ENCODE peak calls at places on chromosomes 5 and 9, in five cellular contexts. H, P, N, X and Q are unnamed samples.

GRCh38 chr5:141940695-141941271 is 17.1 kb downstream of the DELE1 start:
- DNase-seq in N (peak), P (no peak), X (no peak), H (no peak), Q (peak)

GRCh38 chr9:70285246-70285645 is 26.5 kb downstream of the SMC5 start:
- DNase-seq in H (no peak), N (no peak), X (peak), P (no peak), Q (peak)

GRCh38 chr9:8095531-8096223 is 296.1 kb upstream of the DMAC1 start:
- DNase-seq in X (no peak), P (no peak), H (no peak), N (no peak), Q (no peak)

GRCh38 chr9:119667163-119667562 is 297.9 kb upstream of the BRINP1 start:
- DNase-seq in P (no peak), H (no peak), X (no peak), N (no peak), Q (no peak)

GRCh38 chr9:85292261-85292660 is 449.5 kb downstream of the AGTPBP1 start:
- DNase-seq in H (no peak), X (no peak), N (no peak), P (no peak), Q (no peak)

GRCh38 chr9:37187713-37188439 is 67.5 kb downstream of the ZCCHC7 start:
- DNase-seq in N (peak), H (no peak), X (no peak), P (no peak), Q (peak)

GRCh38 chr5:378301-378891 is 56.9 kb downstream of the AHRR start:
- DNase-seq in X (no peak), N (no peak), P (peak), H (no peak), Q (peak)

GRCh38 chr5:1763548-1763911 is 36.1 kb downstream of the MRPL36 start:
- DNase-seq in P (peak), H (no peak), X (peak), N (peak), Q (peak)

GRCh38 chr5:124841829-124842712 is 95.6 kb upstream of the ZNF608 start:
- DNase-seq in X (peak), H (no peak), N (no peak), P (no peak), Q (peak)

GRCh38 chr5:44641820-44642219 is 166.9 kb upstream of the MRPS30 start:
- DNase-seq in X (no peak), H (no peak), N (no peak), P (no peak), Q (no peak)

GRCh38 chr5:5767286-5767928 is 344.9 kb downstream of the ICE1 start:
- DNase-seq in H (no peak), X (no peak), P (no peak), N (no peak), Q (no peak)

GRCh38 chr5:56095579-56096102 is 100.9 kb upstream of the IL6ST start:
- DNase-seq in N (no peak), P (no peak), H (no peak), X (no peak), Q (no peak)

GRCh38 chr5:10289353-10289752 is 18.3 kb downstream of the CMBL start:
- DNase-seq in H (peak), X (no peak), P (no peak), N (peak), Q (no peak)

GRCh38 chr5:142600611-142601360 is 85.1 kb downstream of the FGF1 start:
- DNase-seq in X (peak), N (peak), P (no peak), H (no peak), Q (peak)

GRCh38 chr5:151234476-151235238 is 10.8 kb upstream of the CCDC69 start:
- DNase-seq in N (no peak), H (no peak), P (peak), X (peak), Q (peak)

GRCh38 chr5:179612577-179613459 is 10.7 kb downstream of the HNRNPH1 start:
- DNase-seq in H (no peak), P (no peak), N (no peak), X (no peak), Q (no peak)

GRCh38 chr9:16705121-16705604 is 165.3 kb downstream of the BNC2 start:
- DNase-seq in P (no peak), N (peak), X (peak), H (no peak), Q (peak)

GRCh38 chr9:76595645-76596044 is 136.7 kb downstream of the GCNT1 start:
- DNase-seq in N (no peak), X (no peak), P (no peak), H (no peak), Q (no peak)

GRCh38 chr9:76490249-76490990 is 31.4 kb downstream of the GCNT1 start:
- DNase-seq in H (no peak), X (peak), N (no peak), P (no peak), Q (no peak)

GRCh38 chr5:171630047-171630669 is 155.5 kb upstream of the SMIM23 start:
- DNase-seq in H (peak), X (peak), N (peak), P (no peak), Q (no peak)

GRCh38 chr5:891117-891836 is 1.3 kb downstream of the BRD9 start:
- DNase-seq in P (no peak), N (peak), H (no peak), X (peak), Q (peak)

GRCh38 chr5:172530406-172530805 is 76.1 kb upstream of the SH3PXD2B start:
- DNase-seq in X (no peak), N (peak), H (no peak), P (no peak), Q (no peak)

GRCh38 chr5:125595095-125595494 is 828.1 kb upstream of the GRAMD2B start:
- DNase-seq in N (no peak), P (no peak), X (peak), H (no peak), Q (peak)

GRCh38 chr5:109167586-109167985 is 242.2 kb downstream of the PJA2 start:
- DNase-seq in H (no peak), N (no peak), P (no peak), X (no peak), Q (no peak)

GRCh38 chr5:108382784-108383358 is 973 bp upstream of the FBXL17 start:
- DNase-seq in P (no peak), H (no peak), X (no peak), N (no peak), Q (no peak)

GRCh38 chr9:106287108-106287631 is 575.8 kb upstream of the ZNF462 start:
- DNase-seq in H (no peak), X (no peak), N (peak), P (no peak), Q (peak)

GRCh38 chr9:21605489-21605931 is 123.4 kb upstream of the IFNE start:
- DNase-seq in H (no peak), N (peak), P (no peak), X (peak), Q (peak)

GRCh38 chr5:126683912-126684311 is 83.2 kb downstream of the PHAX start:
- DNase-seq in N (no peak), X (no peak), P (no peak), H (no peak), Q (peak)

GRCh38 chr5:56534102-56534501 is 281.2 kb upstream of the MAP3K1 start:
- DNase-seq in X (no peak), H (no peak), P (no peak), N (no peak), Q (peak)

GRCh38 chr9:5402217-5402616 is 35.5 kb downstream of the PLGRKT start:
- DNase-seq in P (no peak), X (no peak), N (no peak), H (no peak), Q (no peak)

GRCh38 chr5:68343421-68343826 is 127.9 kb downstream of the PIK3R1 start:
- DNase-seq in X (peak), P (no peak), N (peak), H (no peak), Q (peak)

GRCh38 chr9:93346240-93347112 is 105.0 kb upstream of the FAM120A start:
- DNase-seq in N (peak), H (no peak), X (no peak), P (no peak), Q (no peak)

GRCh38 chr9:87667164-87667738 is 58.7 kb upstream of the CTSL start:
- DNase-seq in N (no peak), P (no peak), H (peak), X (peak), Q (peak)

GRCh38 chr5:14048434-14048833 is 94.7 kb upstream of the TRIO start:
- DNase-seq in X (no peak), P (no peak), H (no peak), N (no peak), Q (no peak)

GRCh38 chr9:92617195-92617813 is 52.6 kb downstream of the IPPK start:
- DNase-seq in H (no peak), X (no peak), N (no peak), P (peak), Q (no peak)